ENCODE peak calls at places on chromosomes 16 and 17, in ten cellular contexts. P is RWPE1, T is body of pancreas, R is A549, X is activated B cell treated with CpG ODN at 0.5 μM for 24 hours, V is cardiac fibroblast, W is Peyer's patch, S is esophagus squamous epithelium, Y is prostate gland, F is fibroblast of the aortic adventitia. J is an unnamed sample.

GRCh38 chr16:24544640-24545039 is 5.3 kb downstream of the RBBP6 start:
- DNase-seq in X (no peak), W (no peak), S (no peak), T (no peak), Y (no peak), V (peak), P (no peak), F (peak), R (no peak), J (no peak)

GRCh38 chr17:13353590-13353989 is 248.1 kb downstream of the HS3ST3A1 start:
- DNase-seq in R (no peak), X (no peak), F (peak), V (peak), W (no peak), Y (no peak), T (no peak), P (no peak), S (no peak), J (no peak)

GRCh38 chr17:66602659-66603363 is 232.1 kb upstream of the CACNG5 start:
- DNase-seq in T (no peak), V (peak), S (no peak), F (peak), P (no peak), Y (no peak), R (no peak), W (no peak), X (no peak), J (no peak)

GRCh38 chr17:77371117-77371887 is 230.5 kb downstream of the SEC14L1 start:
- DNase-seq in Y (no peak), R (no peak), T (peak), F (peak), P (no peak), W (no peak), X (no peak), V (no peak), S (no peak), J (no peak)

GRCh38 chr17:61723183-61723582 is 132.2 kb upstream of the NACA2 start:
- DNase-seq in T (no peak), R (no peak), W (no peak), X (no peak), Y (no peak), V (no peak), P (no peak), F (no peak), S (no peak), J (no peak)

GRCh38 chr17:82370471-82371332 is 863 bp upstream of the UTS2R start:
- DNase-seq in X (no peak), T (no peak), S (no peak), Y (no peak), R (no peak), P (no peak), F (peak), W (peak), V (no peak), J (no peak)

GRCh38 chr17:68491864-68492263 is 20.4 kb upstream of the PRKAR1A start:
- DNase-seq in X (no peak), V (no peak), P (no peak), T (peak), S (no peak), R (no peak), W (no peak), F (no peak), Y (peak), J (no peak)

GRCh38 chr16:14007460-14007859 is 63.7 kb upstream of the MRTFB start:
- DNase-seq in W (no peak), F (peak), R (no peak), S (no peak), V (peak), T (no peak), Y (no peak), X (no peak), P (no peak), J (no peak)

GRCh38 chr16:30488764-30489595 is 16.4 kb downstream of the ITGAL start:
- DNase-seq in S (no peak), V (no peak), X (no peak), T (no peak), Y (no peak), R (no peak), P (no peak), W (no peak), F (no peak), J (no peak)

GRCh38 chr17:40538019-40538935 is 27.0 kb downstream of the CCR7 start:
- DNase-seq in Y (peak), T (peak), V (no peak), X (no peak), R (no peak), P (no peak), F (no peak), W (no peak), S (no peak), J (no peak)

GRCh38 chr17:27559996-27560481 is 70.9 kb upstream of the LGALS9 start:
- DNase-seq in X (no peak), W (peak), P (peak), V (peak), S (no peak), T (peak), Y (no peak), F (peak), R (no peak), J (no peak)

GRCh38 chr17:41812176-41813038 is at the start of gene FKBP10:
- DNase-seq in W (peak), R (peak), S (no peak), T (peak), V (peak), P (peak), F (peak), X (no peak), Y (peak), J (peak)

GRCh38 chr16:14527411-14528044 is 102.5 kb downstream of the PARN start:
- DNase-seq in F (peak), Y (no peak), R (no peak), X (no peak), S (no peak), T (no peak), P (no peak), V (peak), W (no peak), J (no peak)

GRCh38 chr17:79392598-79392997 is 218.3 kb downstream of the RBFOX3 start:
- DNase-seq in P (no peak), R (no peak), F (no peak), S (no peak), Y (no peak), T (no peak), W (no peak), V (no peak), X (no peak), J (no peak)
- TF ChIP-seq CTCF in P (no peak), R (no peak), F (peak), S (no peak), Y (no peak), T (no peak), W (no peak), V (no peak), X (no peak), J (no peak)

GRCh38 chr17:55284001-55284884 is 19.5 kb downstream of the HLF start:
- DNase-seq in X (no peak), T (no peak), W (peak), R (no peak), F (no peak), P (no peak), Y (no peak), S (no peak), V (no peak), J (no peak)
- TF ChIP-seq CTCF in X (no peak), T (no peak), W (no peak), R (no peak), F (no peak), P (no peak), Y (no peak), S (no peak), V (no peak), J (no peak)

GRCh38 chr17:5561736-5562135 is 22.6 kb downstream of the NLRP1 start:
- DNase-seq in T (no peak), X (no peak), Y (no peak), W (no peak), S (no peak), F (no peak), P (no peak), R (no peak), V (no peak), J (no peak)

GRCh38 chr17:5562172-5562571 is 22.1 kb downstream of the NLRP1 start:
- DNase-seq in X (no peak), W (no peak), P (no peak), T (no peak), V (no peak), F (no peak), Y (no peak), R (no peak), S (no peak), J (no peak)

GRCh38 chr17:5558815-5559785 is 25.2 kb downstream of the NLRP1 start:
- DNase-seq in T (no peak), Y (no peak), V (no peak), F (no peak), S (no peak), X (no peak), W (no peak), P (no peak), R (no peak), J (no peak)

GRCh38 chr17:5562661-5563360 is 21.5 kb downstream of the NLRP1 start:
- DNase-seq in P (no peak), V (no peak), T (no peak), R (no peak), F (no peak), X (no peak), S (no peak), Y (no peak), W (no peak), J (no peak)

DNA sequence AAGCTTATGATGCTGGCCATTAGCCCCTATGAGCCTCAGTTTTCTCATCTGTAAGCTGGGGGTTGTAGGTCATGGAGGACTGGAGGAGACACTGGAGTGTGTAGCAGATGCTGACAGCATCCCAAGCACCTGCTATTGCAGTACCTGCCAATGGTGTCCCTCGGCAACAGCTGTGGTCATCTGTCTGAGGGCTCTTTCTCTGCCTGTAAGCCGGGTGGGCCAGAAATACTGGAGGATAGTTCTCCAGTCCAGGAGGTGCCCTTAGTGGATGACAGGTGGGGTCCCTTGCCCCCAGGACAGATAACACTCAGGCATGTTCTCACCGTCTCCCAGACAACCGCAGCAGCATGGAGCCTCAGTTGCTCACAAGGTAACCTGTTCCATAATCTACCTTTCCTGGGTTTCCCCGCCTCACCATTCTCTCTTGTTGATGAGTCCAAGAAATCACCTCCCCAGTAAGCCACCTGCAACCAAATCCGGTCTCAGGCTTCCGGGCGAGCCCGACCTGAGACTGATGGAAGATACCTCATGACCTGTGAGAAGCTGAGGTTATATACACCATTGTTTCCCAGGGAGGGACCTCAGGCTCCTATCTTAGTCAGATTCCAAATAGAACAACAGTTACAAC is 23.8 kb downstream of the NLRP1 start:
- DNase-seq in P (no peak), S (no peak), V (no peak), R (no peak), F (no peak), Y (no peak), W (no peak), X (no peak), T (no peak), J (no peak)
- TF ChIP-seq CTCF in P (no peak), S (no peak), V (no peak), R (no peak), F (no peak), Y (no peak), W (no peak), X (no peak), T (no peak), J (no peak)

DNA sequence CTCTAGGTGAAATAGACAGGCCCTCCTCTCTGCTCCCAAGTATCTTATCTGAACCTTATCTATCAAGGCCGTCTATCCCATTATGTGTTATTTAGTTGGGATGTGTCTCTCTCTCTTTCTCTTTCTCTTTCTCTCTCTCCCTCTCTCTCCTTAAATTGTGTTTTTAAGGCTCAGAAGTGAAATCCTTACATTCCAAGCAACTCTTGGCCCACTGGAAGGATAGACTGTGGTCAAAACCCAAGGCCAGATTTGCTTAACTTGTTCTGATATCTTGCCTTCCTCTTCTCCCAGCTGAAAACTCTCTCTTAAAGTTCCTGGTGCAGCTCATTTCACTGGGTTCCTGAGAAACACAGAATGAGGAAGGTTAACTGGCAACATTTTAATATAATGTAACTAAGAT is 14.7 kb downstream of the CDRT4 start:
- DNase-seq in P (no peak), F (peak), W (no peak), X (no peak), V (no peak), Y (no peak), S (no peak), T (no peak), R (no peak), J (no peak)
- TF ChIP-seq CTCF in P (no peak), F (no peak), W (no peak), X (no peak), V (no peak), Y (no peak), S (no peak), T (no peak), R (no peak), J (no peak)